ENCODE peak calls at places on chromosomes 6 and 20, in nine cellular contexts. One of them, this sample, is unnamed.

GRCh38 chr6:136333824-136334464 is 44.3 kb upstream of the BCLAF1 start:
- DNase-seq in cardiac muscle cell: peak
- DNase-seq in fibroblast of villous mesenchyme: no peak
- DNase-seq in EL: no peak
- DNase-seq in choroid plexus epithelial cell: no peak
- DNase-seq in GM13977: no peak
- DNase-seq in H7: no peak
- DNase-seq in HFF-Myc: no peak
- DNase-seq in CD8-positive, alpha-beta T cell: no peak
- DNase-seq in this sample: no peak

GRCh38 chr6:121896363-121896762 is 460.9 kb downstream of the GJA1 start:
- DNase-seq in cardiac muscle cell: no peak
- DNase-seq in fibroblast of villous mesenchyme: no peak
- DNase-seq in EL: peak
- DNase-seq in choroid plexus epithelial cell: no peak
- DNase-seq in GM13977: no peak
- DNase-seq in H7: no peak
- DNase-seq in HFF-Myc: no peak
- DNase-seq in CD8-positive, alpha-beta T cell: no peak
- DNase-seq in this sample: no peak

GRCh38 chr6:153096792-153097191 is 34.3 kb downstream of the RGS17 start:
- DNase-seq in cardiac muscle cell: no peak
- DNase-seq in fibroblast of villous mesenchyme: no peak
- DNase-seq in EL: no peak
- DNase-seq in choroid plexus epithelial cell: no peak
- DNase-seq in GM13977: no peak
- DNase-seq in H7: no peak
- DNase-seq in HFF-Myc: no peak
- DNase-seq in CD8-positive, alpha-beta T cell: no peak
- DNase-seq in this sample: no peak

GRCh38 chr20:3352203-3352602 is 55.3 kb downstream of the DNAAF9 start:
- DNase-seq in cardiac muscle cell: no peak
- DNase-seq in fibroblast of villous mesenchyme: no peak
- DNase-seq in EL: no peak
- DNase-seq in choroid plexus epithelial cell: no peak
- DNase-seq in GM13977: no peak
- DNase-seq in H7: no peak
- DNase-seq in HFF-Myc: no peak
- DNase-seq in CD8-positive, alpha-beta T cell: no peak
- DNase-seq in this sample: no peak

GRCh38 chr6:156359912-156360311 is 417.3 kb upstream of the ARID1B start:
- DNase-seq in cardiac muscle cell: no peak
- DNase-seq in fibroblast of villous mesenchyme: no peak
- DNase-seq in EL: no peak
- DNase-seq in choroid plexus epithelial cell: no peak
- DNase-seq in GM13977: peak
- DNase-seq in H7: peak
- DNase-seq in HFF-Myc: no peak
- DNase-seq in CD8-positive, alpha-beta T cell: no peak
- DNase-seq in this sample: no peak

GRCh38 chr6:43203718-43204095 is 21.7 kb downstream of the CUL9 start:
- DNase-seq in cardiac muscle cell: no peak
- DNase-seq in fibroblast of villous mesenchyme: no peak
- DNase-seq in EL: no peak
- DNase-seq in choroid plexus epithelial cell: no peak
- DNase-seq in GM13977: no peak
- DNase-seq in H7: no peak
- DNase-seq in HFF-Myc: no peak
- DNase-seq in CD8-positive, alpha-beta T cell: no peak
- DNase-seq in this sample: no peak

GRCh38 chr20:11108102-11108842 is 434.5 kb upstream of the JAG1 start:
- DNase-seq in cardiac muscle cell: peak
- DNase-seq in fibroblast of villous mesenchyme: no peak
- DNase-seq in EL: no peak
- DNase-seq in choroid plexus epithelial cell: no peak
- DNase-seq in GM13977: no peak
- DNase-seq in H7: no peak
- DNase-seq in HFF-Myc: no peak
- DNase-seq in CD8-positive, alpha-beta T cell: no peak
- DNase-seq in this sample: no peak

GRCh38 chr6:20789162-20789561 is 254.9 kb downstream of the CDKAL1 start:
- DNase-seq in cardiac muscle cell: peak
- DNase-seq in fibroblast of villous mesenchyme: peak
- DNase-seq in EL: no peak
- DNase-seq in choroid plexus epithelial cell: peak
- DNase-seq in GM13977: no peak
- DNase-seq in H7: no peak
- DNase-seq in HFF-Myc: no peak
- DNase-seq in CD8-positive, alpha-beta T cell: no peak
- DNase-seq in this sample: peak

GRCh38 chr6:22765015-22765414 is 195.6 kb downstream of the HDGFL1 start:
- DNase-seq in cardiac muscle cell: peak
- DNase-seq in fibroblast of villous mesenchyme: no peak
- DNase-seq in EL: peak
- DNase-seq in choroid plexus epithelial cell: peak
- DNase-seq in GM13977: no peak
- DNase-seq in H7: no peak
- DNase-seq in HFF-Myc: no peak
- DNase-seq in CD8-positive, alpha-beta T cell: no peak
- DNase-seq in this sample: no peak

GRCh38 chr6:138622967-138623366 is 123.7 kb upstream of the NHSL1 start:
- DNase-seq in cardiac muscle cell: peak
- DNase-seq in fibroblast of villous mesenchyme: no peak
- DNase-seq in EL: no peak
- DNase-seq in choroid plexus epithelial cell: no peak
- DNase-seq in GM13977: no peak
- DNase-seq in H7: no peak
- DNase-seq in HFF-Myc: no peak
- DNase-seq in CD8-positive, alpha-beta T cell: no peak
- DNase-seq in this sample: no peak

This sample was measured in cerebellum.